ENCODE peak calls at places on chromosome 12, in five cellular contexts. F, Q, J, T and Z are unnamed samples.

GRCh38 chr12:92045852-92046251 is 99.8 kb downstream of the BTG1 start:
- DNase-seq in F (no peak), Q (no peak), J (no peak), T (no peak), Z (no peak)

GRCh38 chr12:67940780-67941243 is 48.4 kb upstream of the IFNG-AS1 start:
- DNase-seq in F (no peak), Q (no peak), J (no peak), T (no peak), Z (no peak)

GRCh38 chr12:40144023-40144422 is 38.1 kb upstream of the SLC2A13 start:
- DNase-seq in F (no peak), Q (peak; percentile 50), J (no peak), T (no peak), Z (no peak)

GRCh38 chr12:124938606-124939427 is 24.4 kb upstream of the UBC start:
- DNase-seq in F (peak; percentile 68), Q (peak; percentile 78), J (peak; percentile 57), T (peak; percentile 71), Z (no peak)

GRCh38 chr12:132429932-132430643 is 59.9 kb upstream of the FBRSL1 start:
- DNase-seq in F (peak; percentile 84), Q (no peak), J (no peak), T (peak; percentile 72), Z (no peak)

GRCh38 chr12:78036889-78037288 is 206.2 kb downstream of the NAV3 start:
- DNase-seq in F (no peak), Q (no peak), J (no peak), T (no peak), Z (no peak)

GRCh38 chr12:65133879-65134278 is 12.8 kb upstream of the WIF1 start:
- DNase-seq in F (no peak), Q (no peak), J (no peak), T (no peak), Z (no peak)

GRCh38 chr12:76252031-76252430 is 96.2 kb downstream of the BBS10 start:
- DNase-seq in F (no peak), Q (no peak), J (no peak), T (no peak), Z (no peak)

GRCh38 chr12:30010071-30011052 is 226.6 kb upstream of the TMTC1 start:
- DNase-seq in F (no peak), Q (no peak), J (no peak), T (no peak), Z (no peak)

GRCh38 chr12:101570022-101570421 is 24.7 kb upstream of the MYBPC1 start:
- DNase-seq in F (no peak), Q (no peak), J (no peak), T (no peak), Z (no peak)

GRCh38 chr12:70842136-70842535 is 78.4 kb downstream of the PTPRR start:
- DNase-seq in F (no peak), Q (no peak), J (no peak), T (no peak), Z (no peak)

GRCh38 chr12:70843363-70843762 is 77.2 kb downstream of the PTPRR start:
- DNase-seq in F (no peak), Q (no peak), J (no peak), T (no peak), Z (no peak)

GRCh38 chr12:70840966-70841365 is 79.6 kb downstream of the PTPRR start:
- DNase-seq in F (no peak), Q (no peak), J (no peak), T (no peak), Z (no peak)

GRCh38 chr12:70845268-70845667 is 75.3 kb downstream of the PTPRR start:
- DNase-seq in F (no peak), Q (no peak), J (no peak), T (no peak), Z (no peak)

DNA sequence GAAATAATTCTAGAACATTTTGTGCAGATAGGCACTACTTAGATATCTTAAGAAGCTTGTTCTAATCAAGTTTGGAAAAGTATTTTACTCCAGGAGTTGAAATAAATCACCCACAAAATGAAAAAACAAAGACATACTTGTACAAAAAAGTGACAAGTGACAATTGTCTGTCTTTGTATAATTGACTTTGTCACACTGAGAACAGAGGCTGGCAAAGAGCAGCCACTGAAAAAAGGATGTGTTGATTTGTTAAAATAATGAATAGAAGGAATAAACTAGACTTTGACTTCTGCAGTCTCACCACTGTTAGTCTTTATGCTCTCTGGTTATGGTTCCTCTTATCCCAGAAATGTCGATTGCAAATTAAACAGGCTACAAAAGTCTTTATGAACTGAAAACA is 77.6 kb downstream of the PTPRR start:
- DNase-seq in F (no peak), Q (no peak), J (no peak), T (no peak), Z (no peak)
- H3K27ac ChIP-seq in F (no peak overlapping the region), Q (no peak overlapping the region), J (no peak overlapping the region), T (no peak overlapping the region), Z (peak overlapping the region; percentile 33)

DNA sequence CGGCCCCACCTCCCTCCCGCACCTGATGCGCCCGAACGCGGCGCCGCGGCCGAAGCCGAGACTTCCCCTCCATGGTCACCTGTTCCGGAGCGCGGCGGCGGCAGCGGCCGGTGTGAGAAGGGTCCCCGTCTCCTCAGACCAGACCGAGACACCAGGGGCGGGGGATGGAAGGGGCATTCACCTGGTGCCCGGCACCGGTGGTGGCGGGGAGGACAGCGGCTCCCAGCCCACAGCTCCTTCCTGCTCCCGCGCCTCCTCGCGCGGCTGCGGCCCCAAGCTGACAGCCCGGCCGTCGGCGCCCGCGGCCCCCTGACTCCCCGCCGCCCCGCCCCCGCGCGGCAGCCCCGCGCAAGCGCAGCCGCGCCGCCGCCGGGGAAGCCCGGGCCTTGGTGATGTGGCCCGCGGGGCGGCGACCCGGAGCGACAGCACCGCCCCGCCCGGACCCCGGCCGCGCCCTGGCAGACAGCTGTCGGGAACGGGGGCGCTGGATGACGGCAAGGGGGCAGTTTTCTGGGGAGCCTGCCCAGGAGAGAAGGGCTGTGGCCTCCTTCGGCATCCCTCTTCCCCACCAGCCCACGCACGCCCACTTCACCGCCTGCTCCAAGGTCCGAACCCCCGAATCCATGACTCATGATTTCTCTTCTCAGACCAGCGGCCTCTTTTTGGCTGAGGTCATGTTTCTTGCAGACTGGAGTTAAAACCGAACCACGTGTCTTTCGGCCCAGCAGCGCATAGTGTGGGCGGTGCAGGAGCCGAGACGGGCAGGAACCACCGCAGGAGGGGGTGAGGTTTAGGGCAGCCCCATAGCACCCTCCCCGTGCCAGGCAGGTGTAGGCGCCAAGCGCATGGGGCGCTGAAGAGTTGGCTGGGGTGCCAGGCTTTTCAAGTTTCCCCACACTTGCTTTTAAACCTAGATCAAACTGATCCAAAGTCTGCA is at the start of gene SLC41A2:
- DNase-seq in F (peak; percentile 79), Q (peak; percentile 92), J (peak; percentile 63), T (peak; percentile 86), Z (peak; percentile 72)
- H3K27ac ChIP-seq in F (peak within 1 kb of the TSS; percentile 42), Q (peak within 1 kb of the TSS; percentile 64), J (peak within 1 kb of the TSS; percentile 74), T (peak within 1 kb of the TSS; percentile 80), Z (peak within 1 kb of the TSS; percentile 33)

DNA sequence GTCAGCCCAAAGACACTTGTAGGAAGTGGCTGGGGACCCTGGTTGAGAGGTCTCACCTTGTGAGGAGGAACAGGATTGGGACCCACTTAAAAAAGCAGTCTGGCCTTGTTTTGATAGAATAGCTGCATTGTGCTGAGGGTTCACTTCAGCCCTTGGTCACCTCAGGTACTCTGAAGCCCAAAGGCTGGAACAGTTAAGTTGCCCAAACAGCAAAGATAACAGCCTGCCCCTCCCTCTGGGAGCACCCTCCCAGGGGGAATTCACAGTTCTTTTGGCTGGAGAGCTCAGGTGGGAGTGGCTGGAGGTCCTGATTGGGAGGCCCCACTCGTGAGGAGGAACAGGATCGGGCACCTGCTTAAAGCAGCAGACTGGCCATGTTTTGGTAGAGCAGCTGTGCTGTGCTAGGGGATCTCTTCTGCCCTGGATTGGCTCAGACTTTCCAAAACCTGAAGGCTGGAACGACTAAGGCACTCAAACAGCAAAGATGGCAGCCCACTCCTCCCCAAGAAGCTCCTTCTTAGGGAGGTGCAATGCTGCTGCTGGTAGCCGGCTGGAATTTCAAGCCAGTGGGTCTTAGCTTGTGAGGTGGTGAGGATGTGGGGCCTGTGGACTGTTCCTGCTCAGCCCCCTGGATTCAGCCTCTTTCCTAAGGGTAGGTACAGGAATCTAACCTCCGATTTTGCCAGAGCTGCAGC is 143.8 kb upstream of the SLC38A2 start:
- DNase-seq in F (no peak), Q (no peak), J (no peak), T (no peak), Z (no peak)
- H3K27ac ChIP-seq in F (no peak overlapping the region), Q (no peak overlapping the region), J (no peak overlapping the region), T (no peak overlapping the region), Z (no peak overlapping the region)

GRCh38 chr12:110935588-110935987 is 15.2 kb upstream of the MYL2 start:
- DNase-seq in F (no peak), Q (no peak), J (no peak), T (no peak), Z (no peak)
- H3K27ac ChIP-seq in F (no peak overlapping the region), Q (no peak overlapping the region), J (peak overlapping the region; percentile 25), T (no peak overlapping the region), Z (peak overlapping the region; percentile 89)

GRCh38 chr12:62230652-62231051 is 29.6 kb upstream of the USP15 start:
- DNase-seq in F (no peak), Q (no peak), J (no peak), T (no peak), Z (no peak)
- H3K27ac ChIP-seq in F (no peak overlapping the region), Q (no peak overlapping the region), J (no peak overlapping the region), T (no peak overlapping the region), Z (no peak overlapping the region)

GRCh38 chr12:98519257-98519907 is 4.0 kb downstream of the TMPO start:
- DNase-seq in F (no peak), Q (no peak), J (no peak), T (no peak), Z (no peak)
- H3K27ac ChIP-seq in F (no peak overlapping the region), Q (no peak overlapping the region), J (no peak overlapping the region), T (no peak overlapping the region), Z (no peak overlapping the region)